ENCODE peak calls at places on chromosome 19, in five cellular contexts. One of them, this sample, is unnamed.

GRCh38 chr19:10389863-10390262 is 9.5 kb upstream of the TYK2 start:
- DNase-seq in activated T-helper 1 cell treated with Interleukin-2 at 50 U/mL for 16 hours: no peak
- DNase-seq in DMS 273 treated with DMSO at 0.1 percent for 48 hours: no peak
- DNase-seq in GM13976: peak; percentile 18
- DNase-seq in AG08395: no peak
- DNase-seq in this sample: no peak

GRCh38 chr19:409515-410242 is 732 bp upstream of the C2CD4C start:
- DNase-seq in activated T-helper 1 cell treated with Interleukin-2 at 50 U/mL for 16 hours: no peak
- DNase-seq in DMS 273 treated with DMSO at 0.1 percent for 48 hours: no peak
- DNase-seq in GM13976: no peak
- DNase-seq in AG08395: no peak
- DNase-seq in this sample: peak; percentile 84

GRCh38 chr19:57816652-57817051 is 1.9 kb upstream of the ZNF552 start:
- DNase-seq in activated T-helper 1 cell treated with Interleukin-2 at 50 U/mL for 16 hours: no peak
- DNase-seq in DMS 273 treated with DMSO at 0.1 percent for 48 hours: no peak
- DNase-seq in GM13976: no peak
- DNase-seq in AG08395: no peak
- DNase-seq in this sample: no peak

GRCh38 chr19:29211562-29212416 is 1.2 kb downstream of the UQCRFS1 start:
- DNase-seq in activated T-helper 1 cell treated with Interleukin-2 at 50 U/mL for 16 hours: no peak
- DNase-seq in DMS 273 treated with DMSO at 0.1 percent for 48 hours: no peak
- DNase-seq in GM13976: no peak
- DNase-seq in AG08395: peak; percentile 11
- DNase-seq in this sample: no peak

GRCh38 chr19:44447864-44448674 is at the start of gene ZNF229:
- DNase-seq in activated T-helper 1 cell treated with Interleukin-2 at 50 U/mL for 16 hours: peak; percentile 6
- DNase-seq in DMS 273 treated with DMSO at 0.1 percent for 48 hours: peak; percentile 68
- DNase-seq in GM13976: peak; percentile 51
- DNase-seq in AG08395: peak; percentile 95
- DNase-seq in this sample: peak; percentile 40

GRCh38 chr19:28168557-28168956 is 1044.4 kb downstream of the UQCRFS1 start:
- DNase-seq in activated T-helper 1 cell treated with Interleukin-2 at 50 U/mL for 16 hours: no peak
- DNase-seq in DMS 273 treated with DMSO at 0.1 percent for 48 hours: no peak
- DNase-seq in GM13976: no peak
- DNase-seq in AG08395: no peak
- DNase-seq in this sample: no peak

GRCh38 chr19:8034178-8034525 is 18.4 kb upstream of the CCL25 start:
- DNase-seq in activated T-helper 1 cell treated with Interleukin-2 at 50 U/mL for 16 hours: no peak
- DNase-seq in DMS 273 treated with DMSO at 0.1 percent for 48 hours: no peak
- DNase-seq in GM13976: no peak
- DNase-seq in AG08395: no peak
- DNase-seq in this sample: no peak

GRCh38 chr19:18507021-18507726 is 14.7 kb downstream of the ELL start:
- DNase-seq in activated T-helper 1 cell treated with Interleukin-2 at 50 U/mL for 16 hours: peak; percentile 15
- DNase-seq in DMS 273 treated with DMSO at 0.1 percent for 48 hours: no peak
- DNase-seq in GM13976: no peak
- DNase-seq in AG08395: no peak
- DNase-seq in this sample: no peak

GRCh38 chr19:48588670-48589399 is 17.7 kb upstream of the SPACA4 start:
- DNase-seq in activated T-helper 1 cell treated with Interleukin-2 at 50 U/mL for 16 hours: peak; percentile 77
- DNase-seq in DMS 273 treated with DMSO at 0.1 percent for 48 hours: peak; percentile 30
- DNase-seq in GM13976: peak; percentile 93
- DNase-seq in AG08395: peak; percentile 90
- DNase-seq in this sample: peak; percentile 83

GRCh38 chr19:16022681-16023557 is 53.4 kb upstream of the TPM4 start:
- DNase-seq in activated T-helper 1 cell treated with Interleukin-2 at 50 U/mL for 16 hours: no peak
- DNase-seq in DMS 273 treated with DMSO at 0.1 percent for 48 hours: no peak
- DNase-seq in GM13976: peak; percentile 25
- DNase-seq in AG08395: no peak
- DNase-seq in this sample: no peak

GRCh38 chr19:5211217-5211822 is 129.3 kb downstream of the PTPRS start:
- DNase-seq in activated T-helper 1 cell treated with Interleukin-2 at 50 U/mL for 16 hours: no peak
- DNase-seq in DMS 273 treated with DMSO at 0.1 percent for 48 hours: no peak
- DNase-seq in GM13976: no peak
- DNase-seq in AG08395: no peak
- DNase-seq in this sample: no peak

GRCh38 chr19:34963531-34964406 is at the start of gene ZNF792:
- DNase-seq in activated T-helper 1 cell treated with Interleukin-2 at 50 U/mL for 16 hours: peak; percentile 17
- DNase-seq in DMS 273 treated with DMSO at 0.1 percent for 48 hours: no peak
- DNase-seq in GM13976: peak; percentile 87
- DNase-seq in AG08395: peak; percentile 83
- DNase-seq in this sample: peak; percentile 92

GRCh38 chr19:56341948-56342347 is 27.3 kb upstream of the ZSCAN5A start:
- DNase-seq in activated T-helper 1 cell treated with Interleukin-2 at 50 U/mL for 16 hours: no peak
- DNase-seq in DMS 273 treated with DMSO at 0.1 percent for 48 hours: no peak
- DNase-seq in GM13976: no peak
- DNase-seq in AG08395: no peak
- DNase-seq in this sample: no peak

GRCh38 chr19:10091892-10092641 is 6.0 kb downstream of the SHFL start:
- DNase-seq in activated T-helper 1 cell treated with Interleukin-2 at 50 U/mL for 16 hours: no peak
- DNase-seq in DMS 273 treated with DMSO at 0.1 percent for 48 hours: no peak
- DNase-seq in GM13976: no peak
- DNase-seq in AG08395: no peak
- DNase-seq in this sample: no peak

GRCh38 chr19:43754562-43755255 is at the start of gene SMG9:
- DNase-seq in activated T-helper 1 cell treated with Interleukin-2 at 50 U/mL for 16 hours: peak; percentile 99
- DNase-seq in DMS 273 treated with DMSO at 0.1 percent for 48 hours: peak; percentile 85
- DNase-seq in GM13976: peak; percentile 93
- DNase-seq in AG08395: peak; percentile 99
- DNase-seq in this sample: peak; percentile 99

GRCh38 chr19:44662686-44663085 is 8.6 kb upstream of the CEACAM19 start:
- DNase-seq in activated T-helper 1 cell treated with Interleukin-2 at 50 U/mL for 16 hours: no peak
- DNase-seq in DMS 273 treated with DMSO at 0.1 percent for 48 hours: no peak
- DNase-seq in GM13976: no peak
- DNase-seq in AG08395: peak; percentile 66
- DNase-seq in this sample: no peak

GRCh38 chr19:2040647-2041435 is 10.2 kb downstream of the MKNK2 start:
- DNase-seq in activated T-helper 1 cell treated with Interleukin-2 at 50 U/mL for 16 hours: no peak
- DNase-seq in DMS 273 treated with DMSO at 0.1 percent for 48 hours: no peak
- DNase-seq in GM13976: no peak
- DNase-seq in AG08395: no peak
- DNase-seq in this sample: no peak

GRCh38 chr19:54159352-54160181 is at the start of gene LENG1:
- DNase-seq in activated T-helper 1 cell treated with Interleukin-2 at 50 U/mL for 16 hours: peak; percentile 97
- DNase-seq in DMS 273 treated with DMSO at 0.1 percent for 48 hours: peak; percentile 99
- DNase-seq in GM13976: peak; percentile 98
- DNase-seq in AG08395: peak; percentile 99
- DNase-seq in this sample: peak; percentile 100

GRCh38 chr19:1970003-1970805 is 29.2 kb downstream of the CSNK1G2 start:
- DNase-seq in activated T-helper 1 cell treated with Interleukin-2 at 50 U/mL for 16 hours: no peak
- DNase-seq in DMS 273 treated with DMSO at 0.1 percent for 48 hours: no peak
- DNase-seq in GM13976: no peak
- DNase-seq in AG08395: peak; percentile 30
- DNase-seq in this sample: no peak

GRCh38 chr19:4183967-4184717 is 1.7 kb downstream of the ANKRD24 start:
- DNase-seq in activated T-helper 1 cell treated with Interleukin-2 at 50 U/mL for 16 hours: no peak
- DNase-seq in DMS 273 treated with DMSO at 0.1 percent for 48 hours: peak; percentile 55
- DNase-seq in GM13976: no peak
- DNase-seq in AG08395: no peak
- DNase-seq in this sample: no peak

GRCh38 chr19:55197531-55197930 is 11.8 kb downstream of the PTPRH start:
- DNase-seq in activated T-helper 1 cell treated with Interleukin-2 at 50 U/mL for 16 hours: no peak
- DNase-seq in DMS 273 treated with DMSO at 0.1 percent for 48 hours: no peak
- DNase-seq in GM13976: no peak
- DNase-seq in AG08395: no peak
- DNase-seq in this sample: no peak

GRCh38 chr19:31118292-31118925 is 230.8 kb downstream of the TSHZ3 start:
- DNase-seq in activated T-helper 1 cell treated with Interleukin-2 at 50 U/mL for 16 hours: no peak
- DNase-seq in DMS 273 treated with DMSO at 0.1 percent for 48 hours: no peak
- DNase-seq in GM13976: no peak
- DNase-seq in AG08395: no peak
- DNase-seq in this sample: no peak

GRCh38 chr19:3607398-3608078 is 863 bp upstream of the TBXA2R start:
- DNase-seq in activated T-helper 1 cell treated with Interleukin-2 at 50 U/mL for 16 hours: no peak
- DNase-seq in DMS 273 treated with DMSO at 0.1 percent for 48 hours: no peak
- DNase-seq in GM13976: no peak
- DNase-seq in AG08395: peak; percentile 63
- DNase-seq in this sample: no peak

GRCh38 chr19:34136127-34136526 is 36.2 kb upstream of the LSM14A start:
- DNase-seq in activated T-helper 1 cell treated with Interleukin-2 at 50 U/mL for 16 hours: no peak
- DNase-seq in DMS 273 treated with DMSO at 0.1 percent for 48 hours: no peak
- DNase-seq in GM13976: no peak
- DNase-seq in AG08395: no peak
- DNase-seq in this sample: no peak

GRCh38 chr19:980133-980998 is 3.8 kb upstream of the WDR18 start:
- DNase-seq in activated T-helper 1 cell treated with Interleukin-2 at 50 U/mL for 16 hours: no peak
- DNase-seq in DMS 273 treated with DMSO at 0.1 percent for 48 hours: no peak
- DNase-seq in GM13976: no peak
- DNase-seq in AG08395: no peak
- DNase-seq in this sample: no peak

GRCh38 chr19:13024126-13024957 is 29.1 kb downstream of the NFIX start:
- DNase-seq in activated T-helper 1 cell treated with Interleukin-2 at 50 U/mL for 16 hours: no peak
- DNase-seq in DMS 273 treated with DMSO at 0.1 percent for 48 hours: no peak
- DNase-seq in GM13976: no peak
- DNase-seq in AG08395: no peak
- DNase-seq in this sample: no peak

GRCh38 chr19:55699221-55699620 is 24.2 kb downstream of the EPN1 start:
- DNase-seq in activated T-helper 1 cell treated with Interleukin-2 at 50 U/mL for 16 hours: no peak
- DNase-seq in DMS 273 treated with DMSO at 0.1 percent for 48 hours: no peak
- DNase-seq in GM13976: no peak
- DNase-seq in AG08395: no peak
- DNase-seq in this sample: peak; percentile 29

GRCh38 chr19:17406039-17406886 is 833 bp upstream of the BST2 start:
- DNase-seq in activated T-helper 1 cell treated with Interleukin-2 at 50 U/mL for 16 hours: no peak
- DNase-seq in DMS 273 treated with DMSO at 0.1 percent for 48 hours: no peak
- DNase-seq in GM13976: peak; percentile 49
- DNase-seq in AG08395: no peak
- DNase-seq in this sample: no peak

GRCh38 chr19:6769006-6769637 is 1.9 kb upstream of the SH2D3A start:
- DNase-seq in activated T-helper 1 cell treated with Interleukin-2 at 50 U/mL for 16 hours: no peak
- DNase-seq in DMS 273 treated with DMSO at 0.1 percent for 48 hours: no peak
- DNase-seq in GM13976: peak; percentile 32
- DNase-seq in AG08395: peak; percentile 35
- DNase-seq in this sample: no peak

GRCh38 chr19:5578094-5578846 is 10.5 kb upstream of the TINCR start:
- DNase-seq in activated T-helper 1 cell treated with Interleukin-2 at 50 U/mL for 16 hours: peak; percentile 50
- DNase-seq in DMS 273 treated with DMSO at 0.1 percent for 48 hours: peak; percentile 22
- DNase-seq in GM13976: peak; percentile 93
- DNase-seq in AG08395: peak; percentile 90
- DNase-seq in this sample: peak; percentile 95

GRCh38 chr19:45451181-45451849 is 16.5 kb upstream of the FOSB start:
- DNase-seq in activated T-helper 1 cell treated with Interleukin-2 at 50 U/mL for 16 hours: no peak
- DNase-seq in DMS 273 treated with DMSO at 0.1 percent for 48 hours: no peak
- DNase-seq in GM13976: no peak
- DNase-seq in AG08395: peak; percentile 48
- DNase-seq in this sample: no peak

GRCh38 chr19:1027020-1027952 is 878 bp downstream of the CNN2 start:
- DNase-seq in activated T-helper 1 cell treated with Interleukin-2 at 50 U/mL for 16 hours: no peak
- DNase-seq in DMS 273 treated with DMSO at 0.1 percent for 48 hours: no peak
- DNase-seq in GM13976: no peak
- DNase-seq in AG08395: no peak
- DNase-seq in this sample: no peak

GRCh38 chr19:34725400-34725799 is 8.6 kb upstream of the ZNF181 start:
- DNase-seq in activated T-helper 1 cell treated with Interleukin-2 at 50 U/mL for 16 hours: no peak
- DNase-seq in DMS 273 treated with DMSO at 0.1 percent for 48 hours: no peak
- DNase-seq in GM13976: no peak
- DNase-seq in AG08395: no peak
- DNase-seq in this sample: no peak

GRCh38 chr19:45523642-45524256 is 16.5 kb downstream of the VASP start:
- DNase-seq in activated T-helper 1 cell treated with Interleukin-2 at 50 U/mL for 16 hours: peak; percentile 51
- DNase-seq in DMS 273 treated with DMSO at 0.1 percent for 48 hours: peak; percentile 84
- DNase-seq in GM13976: peak; percentile 87
- DNase-seq in AG08395: peak; percentile 90
- DNase-seq in this sample: peak; percentile 96

GRCh38 chr19:39356073-39356472 is 13.9 kb downstream of the SAMD4B start:
- DNase-seq in activated T-helper 1 cell treated with Interleukin-2 at 50 U/mL for 16 hours: no peak
- DNase-seq in DMS 273 treated with DMSO at 0.1 percent for 48 hours: no peak
- DNase-seq in GM13976: no peak
- DNase-seq in AG08395: no peak
- DNase-seq in this sample: no peak

This sample was measured in lower leg skin.